ENCODE peak calls at places on chromosomes 4 and X, in four cellular contexts. I is ovary, Z is NB4, X is tibial nerve. U is an unnamed sample.

GRCh38 chrX:116395752-116396151 is 40.7 kb upstream of the SLC6A14 start:
- DNase-seq in I (no peak), Z (no peak), X (no peak), U (no peak)

GRCh38 chrX:68045008-68045577 is 388.2 kb downstream of the OPHN1 start:
- DNase-seq in I (no peak), Z (no peak), X (no peak), U (no peak)

GRCh38 chr4:70980196-70980595 is 13.3 kb upstream of the DCK start:
- DNase-seq in I (no peak), Z (no peak), X (no peak), U (no peak)

GRCh38 chr4:93791570-93792195 is 36.9 kb upstream of the ATOH1 start:
- DNase-seq in I (peak), Z (peak), X (peak), U (no peak)

GRCh38 chrX:20521245-20521644 is 254.5 kb upstream of the RPS6KA3 start:
- DNase-seq in I (no peak), Z (no peak), X (no peak), U (no peak)

GRCh38 chrX:149314031-149314430 is 191.1 kb downstream of the IDS start:
- DNase-seq in I (no peak), Z (no peak), X (no peak), U (no peak)

GRCh38 chr4:138804705-138805104 is 210.9 kb upstream of the NOCT start:
- DNase-seq in I (no peak), Z (no peak), X (no peak), U (no peak)

GRCh38 chrX:7156879-7157278 is 8.9 kb upstream of the PUDP start:
- DNase-seq in I (no peak), Z (no peak), X (no peak), U (no peak)

GRCh38 chrX:21721175-21721574 is 36.7 kb downstream of the SMPX start:
- DNase-seq in I (no peak), Z (no peak), X (no peak), U (no peak)

GRCh38 chr4:124060261-124060918 is 652.1 kb downstream of the ANKRD50 start:
- DNase-seq in I (peak), Z (peak), X (peak), U (peak)

GRCh38 chrX:150361777-150362351 is 1.3 kb upstream of the MAMLD1 start:
- DNase-seq in I (peak), Z (no peak), X (no peak), U (no peak)

GRCh38 chr4:110294165-110294564 is 95.8 kb upstream of the ELOVL6 start:
- DNase-seq in I (no peak), Z (no peak), X (no peak), U (no peak)

GRCh38 chr4:182245541-182246245 is 2.5 kb downstream of the TENM3 start:
- DNase-seq in I (no peak), Z (no peak), X (no peak), U (no peak)

GRCh38 chr4:183329954-183330742 is 7.9 kb upstream of the CLDN24 start:
- DNase-seq in I (no peak), Z (no peak), X (no peak), U (no peak)

GRCh38 chrX:116232833-116233232 is 62.3 kb downstream of the AGTR2 start:
- DNase-seq in I (no peak), Z (no peak), X (no peak), U (no peak)

GRCh38 chr4:153638999-153639398 is 45.1 kb upstream of the TLR2 start:
- DNase-seq in I (no peak), Z (no peak), X (no peak), U (no peak)

GRCh38 chr4:61549356-61549755 is 349.2 kb downstream of the ADGRL3 start:
- DNase-seq in I (no peak), Z (no peak), X (no peak), U (no peak)

GRCh38 chr4:83109480-83110221 is 4.9 kb downstream of the PLAC8 start:
- DNase-seq in I (peak), Z (peak), X (no peak), U (no peak)

GRCh38 chr4:83110222-83110945 is 4.1 kb downstream of the PLAC8 start:
- DNase-seq in I (peak), Z (peak), X (peak), U (peak)

GRCh38 chr4:83108101-83108861 is 6.2 kb downstream of the PLAC8 start:
- DNase-seq in I (no peak), Z (no peak), X (no peak), U (no peak)

GRCh38 chr4:83110970-83111369 is 3.6 kb downstream of the PLAC8 start:
- DNase-seq in I (no peak), Z (peak), X (no peak), U (no peak)

GRCh38 chr4:83107636-83108035 is 6.9 kb downstream of the PLAC8 start:
- DNase-seq in I (no peak), Z (no peak), X (no peak), U (no peak)
- TF ChIP-seq POLR2A in I (no peak), Z (no peak), X (no peak), U (no peak)

GRCh38 chrX:49282647-49283011 is 13.0 kb downstream of the PPP1R3F start:
- DNase-seq in I (peak), Z (peak), X (no peak), U (no peak)
- TF ChIP-seq CTCF in I (no peak), Z (no peak), X (peak), U (no peak)

DNA sequence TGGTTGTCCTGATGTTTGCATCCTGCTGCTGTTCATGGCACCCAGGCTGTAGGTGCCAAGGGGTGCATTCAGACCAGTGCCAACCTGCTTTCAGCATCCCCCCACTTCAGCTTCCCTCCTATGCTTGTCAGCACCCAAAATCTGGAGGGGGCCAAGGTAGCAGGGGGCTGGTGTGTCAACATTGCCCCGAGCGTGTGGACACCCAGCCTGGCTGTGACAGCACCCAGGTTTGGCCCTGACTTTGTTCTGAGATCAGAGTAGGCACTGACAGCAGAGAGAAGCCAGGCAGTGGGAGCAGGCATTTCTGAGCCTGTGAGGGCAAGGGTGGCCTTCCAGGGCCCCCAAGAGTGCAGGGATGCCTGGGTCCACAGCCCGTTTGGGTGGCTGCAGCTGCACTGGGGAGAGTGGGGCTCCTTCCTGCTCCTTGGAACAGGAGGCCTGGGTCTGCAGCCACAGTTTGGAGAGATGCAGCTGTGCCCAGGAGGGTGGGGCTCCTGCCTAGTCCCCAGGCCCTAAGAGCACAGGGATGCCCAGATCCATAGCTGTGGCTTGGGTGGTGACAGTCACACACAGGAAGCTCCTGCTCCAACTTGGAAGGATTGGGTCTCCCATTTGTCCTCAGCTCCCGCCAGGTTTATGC is 12.2 kb upstream of the PPM1K start:
- DNase-seq in I (no peak), Z (no peak), X (no peak), U (no peak)
- TF ChIP-seq POLR2A in I (no peak), Z (no peak), X (no peak), U (no peak)

GRCh38 chr4:6781561-6781960 is 966 bp upstream of the KIAA0232 start:
- DNase-seq in I (no peak), Z (no peak), X (no peak), U (no peak)

GRCh38 chr4:6782846-6783110 is 251 bp downstream of the KIAA0232 start:
- DNase-seq in I (no peak), Z (no peak), X (no peak), U (no peak)

GRCh38 chr4:6782147-6782845 is at the start of gene KIAA0232:
- DNase-seq in I (peak), Z (peak), X (peak), U (peak)

GRCh38 chr4:6779667-6780565 is 2.6 kb upstream of the KIAA0232 start:
- DNase-seq in I (no peak), Z (peak), X (no peak), U (peak)

GRCh38 chr4:6781113-6781512 is 1.4 kb upstream of the KIAA0232 start:
- DNase-seq in I (no peak), Z (no peak), X (no peak), U (peak)
- TF ChIP-seq CTCF in I (no peak), Z (no peak), X (no peak), U (no peak)

DNA sequence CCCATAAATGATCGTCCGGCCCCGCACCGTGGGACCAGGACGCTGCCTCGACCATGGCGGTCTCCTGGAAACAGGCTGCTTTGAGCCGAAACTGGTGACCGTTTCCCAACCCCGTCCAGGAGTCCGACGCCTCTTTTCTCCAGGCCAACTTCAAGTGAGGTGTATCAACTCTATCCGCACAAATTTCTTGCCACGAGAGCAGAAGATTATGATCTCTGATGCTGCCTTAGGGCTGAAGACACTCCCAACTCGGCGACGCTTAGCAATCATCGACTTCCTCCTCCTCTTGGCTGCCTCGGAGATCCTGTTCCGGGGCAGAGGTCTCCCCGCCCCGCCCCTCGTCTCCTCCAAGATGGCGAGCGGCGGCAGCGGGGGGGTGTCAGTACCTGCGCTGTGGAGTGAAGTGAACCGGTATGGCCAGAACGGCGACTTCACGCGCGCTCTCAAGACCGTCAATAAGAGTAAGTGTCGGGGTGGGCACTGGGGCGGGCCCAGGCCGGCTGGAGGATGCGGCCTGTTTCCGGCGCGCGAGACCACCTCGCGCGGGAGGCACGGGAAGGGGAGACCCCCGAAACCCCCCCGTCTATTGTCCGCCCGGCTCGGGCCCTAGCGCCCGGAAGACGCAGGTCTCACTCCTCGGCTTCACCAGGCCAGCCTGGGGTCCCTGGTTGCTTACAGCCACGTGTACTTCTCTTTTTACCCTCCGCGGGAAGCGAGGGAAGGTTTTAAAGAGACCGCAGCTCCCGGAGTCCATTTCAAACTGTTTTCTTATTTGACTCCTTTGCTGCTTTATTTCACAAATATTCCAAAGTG is at the start of gene SRP72:
- DNase-seq in I (peak), Z (peak), X (peak), U (peak)
- TF ChIP-seq POLR2A in I (peak), Z (peak), X (peak), U (peak)

GRCh38 chrX:153438522-153438921 is 7.3 kb downstream of the TREX2 start:
- DNase-seq in I (no peak), Z (peak), X (no peak), U (no peak)
- TF ChIP-seq CTCF in I (no peak), Z (peak), X (no peak), U (no peak)

GRCh38 chr4:76208005-76208765 is 5.4 kb downstream of the SCARB2 start:
- DNase-seq in I (peak), Z (peak), X (peak), U (peak)
- TF ChIP-seq POLR2A in I (no peak), Z (no peak), X (no peak), U (peak)

DNA sequence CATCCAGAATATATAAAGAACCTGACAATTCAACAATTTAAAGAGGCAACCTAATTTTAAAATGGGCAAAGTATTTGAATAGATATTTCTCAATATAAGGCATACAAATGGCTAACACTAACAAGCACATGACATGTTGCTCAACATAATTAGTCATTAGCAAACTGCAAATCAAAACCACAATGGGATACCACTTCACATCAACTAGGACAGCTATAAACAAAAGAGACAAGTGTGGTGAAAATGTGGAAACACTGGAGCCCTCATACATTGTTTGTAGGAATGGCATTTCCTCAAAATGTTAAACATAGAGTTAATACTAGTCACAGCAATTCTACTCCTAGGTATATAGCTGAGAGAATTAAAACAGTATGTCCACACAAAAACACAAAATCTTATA is 96.7 kb downstream of the CORIN start:
- DNase-seq in I (no peak), Z (peak), X (no peak), U (no peak)
- TF ChIP-seq CTCF in I (no peak), Z (no peak), X (no peak), U (no peak)

GRCh38 chrX:18616688-18617087 is 55.2 kb downstream of the RS1 start:
- DNase-seq in I (no peak), Z (no peak), X (no peak), U (no peak)
- TF ChIP-seq POLR2A in I (no peak), Z (no peak), X (no peak), U (no peak)

GRCh38 chr4:151489462-151490203 is 80.7 kb downstream of the FHIP1A start:
- DNase-seq in I (no peak), Z (no peak), X (no peak), U (no peak)
- TF ChIP-seq CTCF in I (no peak), Z (no peak), X (no peak), U (no peak)

U was measured in gastrocnemius medialis.